ENCODE peak calls at places on chromosomes 12 and 14, in eight cellular contexts. C is HCT116, E is heart right ventricle, O is left ventricle myocardium inferior, S is WTC11, B is endothelial cell, U is fibroblast of lung, V is WERI-Rb-1. R is an unnamed sample.

GRCh38 chr12:52607314-52607713 is 6.1 kb upstream of the KRT72 start:
- DNase-seq in C (no peak), E (no peak), O (no peak), S (no peak), B (no peak), U (no peak), V (no peak), R (no peak)

GRCh38 chr12:80233926-80234325 is 134.6 kb downstream of the OTOGL start:
- DNase-seq in C (no peak), E (no peak), O (no peak), S (no peak), B (no peak), U (no peak), V (no peak), R (no peak)

GRCh38 chr14:105275267-105275946 is 25.4 kb downstream of the BRF1 start:
- DNase-seq in C (no peak), E (no peak), O (no peak), S (no peak), B (no peak), U (peak; percentile 66), V (no peak), R (no peak)

GRCh38 chr12:56518570-56518969 is 3.0 kb upstream of the RBMS2 start:
- DNase-seq in C (no peak), E (no peak), O (no peak), S (no peak), B (no peak), U (no peak), V (no peak), R (no peak)

GRCh38 chr12:69115099-69115498 is 124.3 kb upstream of the CPSF6 start:
- DNase-seq in C (no peak), E (no peak), O (no peak), S (no peak), B (no peak), U (no peak), V (no peak), R (no peak)

GRCh38 chr12:188910-189621 is 24.9 kb downstream of the SLC6A12 start:
- DNase-seq in C (no peak), E (peak; percentile 40), O (peak; percentile 55), S (peak; percentile 75), B (peak; percentile 79), U (peak; percentile 48), V (peak; percentile 47), R (peak; percentile 88)

GRCh38 chr14:85597701-85598100 is 67.8 kb downstream of the FLRT2 start:
- DNase-seq in C (no peak), E (no peak), O (no peak), S (no peak), B (no peak), U (no peak), V (no peak), R (no peak)

GRCh38 chr14:33285902-33286700 is 347.4 kb downstream of the NPAS3 start:
- DNase-seq in C (no peak), E (no peak), O (no peak), S (no peak), B (no peak), U (no peak), V (no peak), R (no peak)

GRCh38 chr12:19654630-19655384 is 215.5 kb downstream of the AEBP2 start:
- DNase-seq in C (no peak), E (no peak), O (no peak), S (no peak), B (no peak), U (peak; percentile 73), V (no peak), R (no peak)

GRCh38 chr12:88501976-88502938 is 78.0 kb downstream of the KITLG start:
- DNase-seq in C (no peak), E (no peak), O (no peak), S (no peak), B (no peak), U (peak; percentile 43), V (no peak), R (no peak)

GRCh38 chr12:53749986-53750811 is 1.6 kb downstream of the CISTR start:
- DNase-seq in C (no peak), E (no peak), O (no peak), S (no peak), B (no peak), U (no peak), V (no peak), R (no peak)

GRCh38 chr14:68000516-68000915 is 180.9 kb downstream of the RAD51B start:
- DNase-seq in C (no peak), E (no peak), O (no peak), S (no peak), B (no peak), U (no peak), V (no peak), R (no peak)

GRCh38 chr12:56280849-56281248 is 14.1 kb downstream of the COQ10A start:
- DNase-seq in C (no peak), E (no peak), O (no peak), S (no peak), B (no peak), U (no peak), V (no peak), R (no peak)

GRCh38 chr14:75044322-75044721 is 6.9 kb downstream of the MLH3 start:
- DNase-seq in C (no peak), E (no peak), O (no peak), S (no peak), B (no peak), U (peak; percentile 73), V (no peak), R (no peak)

GRCh38 chr12:19431407-19432308 is 7.6 kb upstream of the AEBP2 start:
- DNase-seq in C (no peak), E (no peak), O (no peak), S (no peak), B (no peak), U (peak; percentile 70), V (peak; percentile 62), R (peak; percentile 40)

GRCh38 chr12:14261861-14262260 is 103.6 kb upstream of the ATF7IP start:
- DNase-seq in C (no peak), E (no peak), O (no peak), S (no peak), B (no peak), U (no peak), V (no peak), R (no peak)

GRCh38 chr12:25866586-25867378 is 91.7 kb upstream of the RASSF8 start:
- DNase-seq in C (no peak), E (no peak), O (no peak), S (no peak), B (no peak), U (no peak), V (peak; percentile 85), R (no peak)

GRCh38 chr12:3752096-3752709 is 706 bp downstream of the CRACR2A start:
- DNase-seq in C (peak; percentile 12), E (peak; percentile 50), O (peak; percentile 61), S (no peak), B (peak; percentile 19), U (peak; percentile 2), V (no peak), R (peak; percentile 87)

GRCh38 chr14:60195179-60195810 is 30.1 kb upstream of the DHRS7 start:
- DNase-seq in C (no peak), E (no peak), O (no peak), S (no peak), B (no peak), U (no peak), V (no peak), R (no peak)

DNA sequence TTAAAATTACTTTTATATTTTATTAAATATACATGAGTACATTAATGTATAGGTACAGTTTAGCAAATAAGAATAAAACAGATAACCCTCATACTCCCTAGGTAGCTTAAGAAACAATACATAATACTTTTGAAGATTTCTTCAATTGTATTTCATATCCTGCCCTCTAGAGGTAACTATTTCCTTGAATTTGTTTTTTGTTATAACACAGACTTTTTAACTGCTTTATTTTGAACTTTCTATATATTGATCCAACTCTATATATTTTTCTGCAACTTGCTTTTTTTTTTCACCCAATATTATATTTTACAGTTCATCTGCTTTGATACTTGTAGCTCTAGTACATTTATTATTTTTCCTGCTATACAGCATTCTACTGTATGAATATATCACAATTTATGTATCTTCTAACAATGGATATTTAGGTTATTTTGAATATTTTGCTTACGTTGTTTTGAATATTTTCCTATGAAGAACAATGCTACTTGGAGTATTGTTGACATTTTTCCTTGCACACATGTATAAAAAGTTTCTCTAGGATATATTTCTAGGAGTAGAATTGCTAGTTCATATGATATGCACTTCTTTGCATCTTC is 72.8 kb upstream of the ABCD2 start:
- DNase-seq in C (peak; percentile 0), E (no peak), O (no peak), S (no peak), B (no peak), U (peak; percentile 26), V (no peak), R (no peak)
- TF ChIP-seq CTCF in C (peak; percentile 29), E (peak; percentile 52), O (peak; percentile 55), S (no peak), B (peak; percentile 25), U (no peak), V (no peak), R (no peak)

DNA sequence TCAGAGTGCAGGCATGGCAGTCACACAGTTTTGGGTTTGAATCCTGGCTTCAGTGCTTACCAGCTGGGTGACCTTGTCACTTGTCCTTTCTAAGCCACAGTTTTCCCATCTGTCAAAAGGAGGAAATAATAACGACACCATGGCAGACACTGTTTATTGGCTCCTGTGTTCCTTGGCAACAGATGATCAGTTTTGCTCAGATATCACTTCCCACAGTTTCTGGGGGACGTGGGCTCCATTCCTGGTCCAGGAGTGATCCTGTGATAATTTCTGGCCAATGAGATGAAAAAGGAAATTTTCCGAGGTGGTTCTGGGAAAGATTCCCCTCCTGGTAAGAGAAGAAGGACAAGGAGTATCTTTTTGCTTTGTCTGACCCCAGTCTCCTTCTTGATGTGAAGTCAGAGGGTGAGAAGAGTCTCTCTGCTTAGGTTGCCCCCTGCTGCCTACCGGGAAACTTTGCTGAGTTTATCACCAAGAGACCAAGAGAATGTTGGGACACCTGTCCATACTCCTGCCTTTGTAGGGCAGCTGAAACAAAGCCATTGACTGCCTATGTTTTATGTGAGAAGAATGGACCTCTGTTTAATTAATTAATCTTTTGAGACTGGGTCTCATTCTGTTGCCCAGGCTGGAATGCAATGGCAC is 178.9 kb upstream of the NRXN3 start:
- DNase-seq in C (no peak), E (no peak), O (no peak), S (peak; percentile 26), B (no peak), U (no peak), V (peak; percentile 69), R (no peak)
- TF ChIP-seq CTCF in C (peak; percentile 13), E (no peak), O (peak; percentile 19), S (no peak), B (no peak), U (no peak), V (peak; percentile 72), R (no peak)

GRCh38 chr14:71166434-71166833 is 259.2 kb downstream of the PCNX1 start:
- DNase-seq in C (peak; percentile 8), E (no peak), O (no peak), S (peak; percentile 39), B (peak; percentile 55), U (peak; percentile 70), V (peak; percentile 52), R (peak; percentile 67)
- TF ChIP-seq CTCF in C (peak; percentile 29), E (peak; percentile 54), O (peak; percentile 58), S (no peak), B (peak; percentile 28), U (peak; percentile 86), V (peak; percentile 69), R (peak; percentile 68)

DNA sequence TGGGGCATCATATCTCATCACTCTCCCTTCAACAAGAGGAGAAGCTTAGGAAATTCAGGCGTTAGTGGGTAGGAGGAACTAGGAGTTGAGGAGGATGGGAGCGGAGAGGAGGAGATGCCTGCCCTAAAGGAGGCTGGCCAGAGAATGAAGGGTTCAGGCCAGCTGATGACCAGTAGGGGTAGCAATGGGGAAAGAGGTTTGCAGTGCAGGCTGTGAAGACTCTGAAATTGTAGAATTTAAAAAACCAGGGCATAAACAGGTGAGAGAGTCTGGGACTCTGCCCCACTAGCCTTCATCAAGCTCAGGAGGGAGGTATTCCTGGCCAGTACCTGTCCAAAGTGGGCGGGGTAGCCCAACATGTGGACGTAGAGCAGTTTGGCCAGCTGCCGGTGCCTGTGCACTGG is 807 bp downstream of the AP1G2 start:
- DNase-seq in C (no peak), E (no peak), O (no peak), S (no peak), B (no peak), U (peak; percentile 28), V (no peak), R (no peak)
- TF ChIP-seq CTCF in C (no peak), E (no peak), O (peak; percentile 19), S (no peak), B (no peak), U (peak; percentile 38), V (peak; percentile 35), R (no peak)

R was measured in GM20000.